ENCODE peak calls at places on chromosomes 16 and 17, in nine cellular contexts. K is NCI-H1436; N is lower leg skin; S is NCI-H1105; V is activated CD4-positive, alpha-beta T cell treated with anti-CD3 and anti-CD28 coated beads, Interleukin-2, amount 10 ng/mL, durations not matched to agents 7 days and 5 days; A is globus pallidus; Q is EH; J is activated T-cell treated with anti-CD3 and anti-CD28 coated beads, Interleukin-2, amount 50 U/mL, for 4 hours; I is T-helper 17 cell. O is an unnamed sample.
A peak's percentile ranks its signal among the peaks of the same experiment; 100 is the strongest.

GRCh38 chr17:37714897-37715296 is 30.0 kb downstream of the HNF1B start:
- DNase-seq in K (no peak), N (no peak), S (no peak), V (no peak), A (no peak), Q (peak; percentile 49), J (no peak), I (no peak), O (no peak)

GRCh38 chr17:28366605-28367004 is 1.6 kb upstream of the SEBOX start:
- DNase-seq in K (no peak), N (no peak), S (no peak), V (no peak), A (no peak), Q (no peak), J (no peak), I (no peak), O (no peak)

GRCh38 chr16:47309581-47310312 is 151.1 kb downstream of the ITFG1 start:
- DNase-seq in K (no peak), N (no peak), S (no peak), V (no peak), A (no peak), Q (peak; percentile 29), J (no peak), I (no peak), O (no peak)

GRCh38 chr17:76709077-76709950 is 1.5 kb downstream of the MXRA7 start:
- DNase-seq in K (peak; percentile 75), N (peak; percentile 82), S (no peak), V (no peak), A (peak; percentile 37), Q (peak; percentile 100), J (no peak), I (no peak), O (peak; percentile 81)

GRCh38 chr17:56918916-56919315 is 5.1 kb upstream of the TRIM25 start:
- DNase-seq in K (no peak), N (no peak), S (no peak), V (no peak), A (no peak), Q (peak; percentile 33), J (no peak), I (no peak), O (no peak)

GRCh38 chr16:89574681-89575246 is 794 bp upstream of the CPNE7 start:
- DNase-seq in K (peak; percentile 58), N (no peak), S (no peak), V (peak; percentile 43), A (no peak), Q (peak; percentile 77), J (peak; percentile 34), I (peak; percentile 48), O (peak; percentile 53)

GRCh38 chr17:66839616-66840015 is 4.7 kb downstream of the CACNG5 start:
- DNase-seq in K (no peak), N (no peak), S (no peak), V (no peak), A (no peak), Q (no peak), J (no peak), I (no peak), O (no peak)

GRCh38 chr17:39144414-39144813 is 7.0 kb downstream of the PLXDC1 start:
- DNase-seq in K (no peak), N (peak; percentile 89), S (peak; percentile 93), V (no peak), A (no peak), Q (peak; percentile 76), J (no peak), I (no peak), O (peak; percentile 93)

GRCh38 chr16:28140788-28141618 is 70.8 kb downstream of the XPO6 start:
- DNase-seq in K (no peak), N (no peak), S (no peak), V (peak; percentile 87), A (no peak), Q (no peak), J (peak; percentile 46), I (peak; percentile 39), O (no peak)

GRCh38 chr17:82884923-82885322 is 45.1 kb upstream of the ZNF750 start:
- DNase-seq in K (no peak), N (no peak), S (no peak), V (peak; percentile 43), A (no peak), Q (no peak), J (no peak), I (no peak), O (no peak)

GRCh38 chr16:82990155-82990554 is 363.4 kb downstream of the CDH13 start:
- DNase-seq in K (no peak), N (no peak), S (no peak), V (no peak), A (no peak), Q (peak; percentile 69), J (no peak), I (no peak), O (peak; percentile 68)

GRCh38 chr17:45146166-45146565 is 2.1 kb upstream of the HEXIM1 start:
- DNase-seq in K (no peak), N (no peak), S (no peak), V (no peak), A (no peak), Q (no peak), J (no peak), I (no peak), O (no peak)

GRCh38 chr16:81837312-81837748 is 58.2 kb downstream of the PLCG2 start:
- DNase-seq in K (no peak), N (no peak), S (no peak), V (no peak), A (no peak), Q (no peak), J (no peak), I (no peak), O (no peak)

GRCh38 chr17:57615836-57616235 is 129.3 kb downstream of the CCDC182 start:
- DNase-seq in K (no peak), N (no peak), S (no peak), V (no peak), A (no peak), Q (no peak), J (no peak), I (no peak), O (no peak)

GRCh38 chr17:64130559-64131001 is 636 bp upstream of the ERN1 start:
- DNase-seq in K (no peak), N (peak; percentile 62), S (no peak), V (no peak), A (no peak), Q (peak; percentile 90), J (peak; percentile 47), I (peak; percentile 16), O (peak; percentile 88)

O was measured in RPMI7951.